ENCODE peak calls at places on chromosomes 11 and 22, in seven cellular contexts. H is upper lobe of right lung, I is IMR-90, G is cardiac muscle cell, T is prostate gland, Y is right cardiac atrium, S is ovary. A is an unnamed sample.

GRCh38 chr11:131463609-131464008 is 93.2 kb downstream of the NTM start:
- DNase-seq in H (no peak), I (no peak), G (no peak), T (no peak), Y (no peak), S (no peak), A (no peak)

GRCh38 chr11:35357893-35358292 is 61.5 kb downstream of the SLC1A2 start:
- DNase-seq in H (no peak), I (peak; percentile 81), G (no peak), T (no peak), Y (no peak), S (no peak), A (no peak)

GRCh38 chr11:35734669-35735068 is 72.1 kb downstream of the TRIM44 start:
- DNase-seq in H (no peak), I (no peak), G (no peak), T (no peak), Y (no peak), S (no peak), A (no peak)

GRCh38 chr22:30650508-30651116 is 15.0 kb downstream of the SLC35E4 start:
- DNase-seq in H (no peak), I (no peak), G (no peak), T (no peak), Y (no peak), S (no peak), A (no peak)

GRCh38 chr22:38250642-38251354 is 22.0 kb downstream of the TMEM184B start:
- DNase-seq in H (no peak), I (no peak), G (no peak), T (no peak), Y (no peak), S (no peak), A (no peak)

GRCh38 chr22:23396362-23397007 is 183.6 kb downstream of the IGLL1 start:
- DNase-seq in H (peak; percentile 51), I (no peak), G (no peak), T (no peak), Y (no peak), S (no peak), A (no peak)

GRCh38 chr22:50209893-50210292 is 9.1 kb downstream of the SELENOO start:
- DNase-seq in H (peak; percentile 81), I (peak; percentile 57), G (peak; percentile 71), T (peak; percentile 57), Y (peak; percentile 87), S (peak; percentile 78), A (peak; percentile 54)

GRCh38 chr11:130068986-130069683 is 559 bp upstream of the APLP2 start:
- DNase-seq in H (peak; percentile 81), I (peak; percentile 80), G (no peak), T (peak; percentile 71), Y (peak; percentile 94), S (no peak), A (no peak)

GRCh38 chr11:1557168-1557884 is 14.7 kb downstream of the DUSP8 start:
- DNase-seq in H (peak; percentile 61), I (no peak), G (no peak), T (no peak), Y (peak; percentile 45), S (no peak), A (no peak)

GRCh38 chr22:24466831-24467249 is 28.3 kb upstream of the UPB1 start:
- DNase-seq in H (no peak), I (peak; percentile 74), G (peak; percentile 62), T (no peak), Y (no peak), S (peak; percentile 35), A (no peak)

GRCh38 chr11:36492724-36493304 is 17.3 kb downstream of the TRAF6 start:
- DNase-seq in H (no peak), I (peak; percentile 63), G (peak; percentile 53), T (no peak), Y (no peak), S (no peak), A (peak; percentile 74)

GRCh38 chr22:47269689-47270088 is 507.2 kb downstream of the TBC1D22A start:
- DNase-seq in H (no peak), I (no peak), G (no peak), T (no peak), Y (no peak), S (no peak), A (no peak)

GRCh38 chr11:32288276-32288675 is 147.1 kb downstream of the WT1 start:
- DNase-seq in H (no peak), I (no peak), G (no peak), T (no peak), Y (no peak), S (no peak), A (no peak)

GRCh38 chr11:132844956-132845355 is 687.3 kb downstream of the OPCML start:
- DNase-seq in H (no peak), I (peak; percentile 96), G (peak; percentile 35), T (no peak), Y (no peak), S (no peak), A (no peak)

GRCh38 chr11:80798189-80798588 is 1357.4 kb upstream of the TENM4 start:
- DNase-seq in H (no peak), I (no peak), G (no peak), T (no peak), Y (no peak), S (no peak), A (no peak)

GRCh38 chr11:118791961-118792578 is 1.1 kb upstream of the DDX6 start:
- DNase-seq in H (peak; percentile 77), I (no peak), G (no peak), T (peak; percentile 28), Y (no peak), S (no peak), A (peak; percentile 57)

GRCh38 chr11:47337229-47337924 is 15.1 kb downstream of the MYBPC3 start:
- DNase-seq in H (no peak), I (no peak), G (no peak), T (no peak), Y (no peak), S (no peak), A (no peak)

GRCh38 chr22:41834005-41834975 is 1.4 kb downstream of the SREBF2 start:
- DNase-seq in H (no peak), I (no peak), G (no peak), T (no peak), Y (no peak), S (no peak), A (no peak)

GRCh38 chr22:44045171-44045570 is 21.1 kb downstream of the PARVB start:
- DNase-seq in H (no peak), I (peak; percentile 46), G (no peak), T (no peak), Y (no peak), S (no peak), A (no peak)

GRCh38 chr11:61731956-61732675 is 20.3 kb upstream of the MYRF start:
- DNase-seq in H (no peak), I (no peak), G (no peak), T (no peak), Y (peak; percentile 67), S (no peak), A (no peak)

GRCh38 chr11:134411887-134412507 is at the start of gene B3GAT1:
- DNase-seq in H (no peak), I (no peak), G (peak; percentile 29), T (no peak), Y (no peak), S (no peak), A (no peak)

GRCh38 chr22:47609653-47610052 is 847.2 kb downstream of the TBC1D22A start:
- DNase-seq in H (peak; percentile 31), I (no peak), G (no peak), T (no peak), Y (no peak), S (no peak), A (no peak)

GRCh38 chr22:21796863-21797262 is 61.3 kb upstream of the YPEL1 start:
- DNase-seq in H (no peak), I (no peak), G (no peak), T (peak; percentile 77), Y (no peak), S (no peak), A (no peak)

GRCh38 chr11:70836071-70836470 is 416.3 kb downstream of the SHANK2 start:
- DNase-seq in H (no peak), I (no peak), G (no peak), T (no peak), Y (no peak), S (no peak), A (no peak)
- H3K9me3 ChIP-seq in H (peaks cover 7% of the 10 kb centered on the region), I (peaks cover 14% of the 10 kb centered on the region), G (no peaks in the 10 kb centered on the region), T (no peaks in the 10 kb centered on the region), Y (no peaks in the 10 kb centered on the region), S (no peaks in the 10 kb centered on the region), A (peaks cover 5% of the 10 kb centered on the region)

DNA sequence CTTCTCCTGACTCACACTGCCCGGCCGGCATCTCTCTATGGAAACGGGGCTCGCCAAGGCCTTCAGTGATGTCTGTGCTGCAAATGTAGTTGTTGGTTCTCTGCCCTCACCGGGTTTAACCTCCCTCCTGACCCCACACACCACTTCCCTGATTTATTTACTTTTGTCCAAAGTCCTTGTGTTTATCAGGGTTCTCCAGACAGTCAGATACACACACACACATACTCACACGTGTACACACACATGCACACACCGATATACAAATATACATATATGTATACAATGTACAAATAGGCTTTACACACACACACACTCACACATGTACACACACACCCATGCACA is 647.0 kb downstream of the BRD1 start:
- DNase-seq in H (no peak), I (no peak), G (no peak), T (no peak), Y (no peak), S (no peak), A (no peak)
- H3K4me3 ChIP-seq in H (no peak overlapping the region), I (no peak overlapping the region), G (no peak overlapping the region), T (no peak overlapping the region), Y (no peak overlapping the region), S (no peak overlapping the region), A (no peak overlapping the region)

DNA sequence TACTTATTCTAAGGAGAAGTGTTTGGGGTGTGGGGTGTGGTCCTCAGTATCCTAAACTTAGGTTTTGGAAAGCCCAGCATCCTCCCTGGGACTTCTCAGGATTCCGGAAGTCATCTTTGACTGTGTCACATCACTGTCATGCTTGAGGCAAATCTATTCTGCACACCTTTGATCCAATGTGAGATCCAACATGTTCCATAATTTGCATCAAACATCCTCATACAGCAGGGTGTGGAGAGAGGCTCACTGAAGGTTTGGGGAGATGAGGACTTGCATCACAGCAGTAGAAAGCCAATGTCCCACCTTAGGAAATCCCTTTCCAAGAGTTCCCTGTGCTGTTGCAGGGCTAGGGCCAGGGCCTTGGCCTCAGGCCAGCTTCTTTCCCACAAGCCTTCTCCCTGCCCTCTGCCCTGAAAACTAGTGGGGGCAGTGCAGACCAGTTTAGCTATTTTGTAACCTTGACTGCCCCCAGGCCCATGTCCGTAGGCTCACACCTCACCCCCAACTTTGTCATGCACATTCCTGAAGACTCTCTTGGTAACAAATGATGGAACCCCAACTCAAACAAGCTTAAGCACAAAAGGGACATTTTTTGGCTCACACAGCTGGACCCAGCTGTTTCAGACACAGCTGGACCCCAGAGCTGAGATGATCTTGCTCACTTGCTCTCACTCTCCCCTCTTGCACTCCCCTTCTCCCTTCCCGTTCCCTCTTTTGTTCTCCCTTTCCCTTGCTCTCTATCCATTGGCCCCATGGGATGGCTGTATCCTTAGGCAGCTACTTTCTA is 46.7 kb downstream of the KCNQ1OT1 start:
- DNase-seq in H (peak; percentile 26), I (no peak), G (no peak), T (no peak), Y (no peak), S (no peak), A (no peak)
- H3K9me3 ChIP-seq in H (peaks cover 19% of the 10 kb centered on the region), I (peaks cover 69% of the 10 kb centered on the region), G (no peaks in the 10 kb centered on the region), T (no peaks in the 10 kb centered on the region), Y (no peaks in the 10 kb centered on the region), S (no peaks in the 10 kb centered on the region), A (peaks cover 19% of the 10 kb centered on the region)

DNA sequence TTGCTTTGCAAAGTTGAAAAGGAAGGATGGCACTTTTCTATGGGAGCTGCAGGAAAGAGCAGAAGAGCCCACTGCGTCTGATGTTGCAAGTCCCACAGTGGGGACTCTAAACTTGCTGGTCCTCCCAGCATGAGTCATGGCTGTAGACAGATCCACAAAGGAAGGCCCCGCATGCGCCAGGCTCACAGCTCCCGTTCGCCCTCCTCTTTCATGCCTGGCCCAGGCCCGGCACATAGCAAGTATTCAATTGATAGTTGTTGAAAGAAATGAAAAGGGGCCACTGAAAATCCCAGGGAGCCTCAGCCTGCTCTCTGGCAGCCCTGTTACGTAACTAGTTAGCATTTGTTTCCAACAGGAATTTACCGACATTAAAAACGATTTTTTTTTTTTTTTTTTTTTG is 18.9 kb downstream of the AP1B1 start:
- DNase-seq in H (peak; percentile 72), I (peak; percentile 76), G (no peak), T (no peak), Y (peak; percentile 90), S (peak; percentile 52), A (no peak)
- H3K4me3 ChIP-seq in H (no peak overlapping the region), I (no peak overlapping the region), G (no peak overlapping the region), T (no peak overlapping the region), Y (no peak overlapping the region), S (no peak overlapping the region), A (no peak overlapping the region)

A was measured in CD4-positive, CD25-positive, alpha-beta regulatory T cell.